ENCODE peak calls at places on chromosome 17, in four cellular contexts. R, B, N and K are unnamed samples.

GRCh38 chr17:64442550-64442971 is 6.4 kb upstream of the MILR1 start:
- DNase-seq in R (no peak), B (no peak), N (no peak), K (peak; percentile 55)

GRCh38 chr17:48100591-48101011 is 677 bp downstream of the CBX1 start:
- DNase-seq in R (peak; percentile 78), B (peak; percentile 54), N (peak; percentile 60), K (peak; percentile 79)

GRCh38 chr17:4893721-4894560 is 5.4 kb upstream of the C17orf107 start:
- DNase-seq in R (no peak), B (no peak), N (no peak), K (no peak)

GRCh38 chr17:35795007-35795870 is at the start of gene MMP28:
- DNase-seq in R (peak; percentile 81), B (no peak), N (peak; percentile 70), K (peak; percentile 52)

GRCh38 chr17:54972406-54973138 is 4.0 kb downstream of the STXBP4 start:
- DNase-seq in R (no peak), B (peak; percentile 61), N (no peak), K (no peak)

GRCh38 chr17:40751065-40751464 is 4.1 kb downstream of the KRT25 start:
- DNase-seq in R (no peak), B (no peak), N (no peak), K (no peak)

GRCh38 chr17:65346166-65346565 is 209.0 kb downstream of the RGS9 start:
- DNase-seq in R (no peak), B (no peak), N (no peak), K (no peak)

GRCh38 chr17:35588196-35588920 is 1.2 kb downstream of the AP2B1 start:
- DNase-seq in R (no peak), B (no peak), N (no peak), K (peak; percentile 93)

GRCh38 chr17:50184057-50184456 is 17.4 kb downstream of the COL1A1 start:
- DNase-seq in R (no peak), B (no peak), N (peak; percentile 33), K (no peak)

GRCh38 chr17:44408786-44409185 is 19.3 kb upstream of the ITGA2B start:
- DNase-seq in R (no peak), B (no peak), N (no peak), K (no peak)

GRCh38 chr17:59754547-59754946 is 47.1 kb downstream of the VMP1 start:
- DNase-seq in R (no peak), B (peak; percentile 95), N (peak; percentile 17), K (peak; percentile 86)

GRCh38 chr17:4708436-4708835 is 2.0 kb upstream of the ARRB2 start:
- DNase-seq in R (peak; percentile 64), B (peak; percentile 72), N (no peak), K (peak; percentile 60)

GRCh38 chr17:44219636-44220210 is at the start of gene UBTF:
- DNase-seq in R (peak; percentile 75), B (peak; percentile 51), N (peak; percentile 80), K (peak; percentile 78)

GRCh38 chr17:226773-227580 is 45.5 kb upstream of the DOC2B start:
- DNase-seq in R (no peak), B (no peak), N (no peak), K (no peak)

GRCh38 chr17:56694825-56695224 is 101.3 kb downstream of the NOG start:
- DNase-seq in R (no peak), B (no peak), N (no peak), K (no peak)

GRCh38 chr17:81256616-81257015 is 17.5 kb downstream of the NDUFAF8 start:
- DNase-seq in R (no peak), B (no peak), N (no peak), K (peak; percentile 47)

GRCh38 chr17:77881545-77881944 is 77.0 kb upstream of the TNRC6C start:
- DNase-seq in R (no peak), B (no peak), N (peak; percentile 58), K (no peak)
- TF ChIP-seq JUN in R (no peak), B (no peak), N (no peak), K (no peak)

DNA sequence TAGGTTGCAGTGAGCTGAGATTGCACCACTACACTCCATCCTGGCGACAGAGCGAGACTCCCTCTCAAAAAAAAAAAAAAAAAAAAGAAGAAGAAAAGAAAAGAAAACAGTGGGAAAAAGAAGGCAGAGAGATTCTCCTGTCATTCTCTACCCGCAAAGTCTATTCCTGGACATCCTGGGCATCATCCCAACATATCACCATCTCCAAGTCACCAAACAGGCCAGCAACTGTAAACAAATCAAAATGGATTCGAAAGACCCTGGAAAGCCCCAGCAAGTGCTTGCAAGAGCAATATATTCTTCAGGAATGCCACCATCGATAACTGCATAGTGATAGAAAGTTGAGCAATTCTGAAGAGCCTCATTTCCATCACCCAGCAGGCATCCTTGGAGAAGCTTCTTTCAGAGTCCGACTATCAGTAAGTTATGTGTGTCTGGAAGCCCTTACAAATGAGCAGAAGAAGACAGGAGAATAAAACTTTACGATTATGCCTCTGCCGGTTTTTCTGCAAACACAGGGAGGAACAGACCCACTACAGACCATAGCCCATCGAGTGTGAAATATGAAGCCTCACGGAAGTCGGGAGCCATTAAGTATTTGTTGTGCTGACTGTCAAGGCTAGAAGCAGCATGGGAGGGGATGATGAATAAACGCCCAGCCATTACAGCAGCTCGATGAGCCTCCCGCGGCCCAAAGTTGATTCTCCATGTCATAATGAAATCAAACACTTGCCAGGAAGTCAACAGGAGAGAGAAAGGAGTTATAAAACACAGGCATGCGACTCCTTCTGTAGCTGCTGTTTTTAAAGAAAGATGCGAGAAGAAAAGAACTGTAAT is 64.5 kb upstream of the SEC14L1 start:
- DNase-seq in R (no peak), B (no peak), N (no peak), K (no peak)
- TF ChIP-seq RNF2 in R (no peak), B (no peak), N (no peak), K (no peak)

GRCh38 chr17:9090641-9091096 is 69.4 kb downstream of the NTN1 start:
- DNase-seq in R (no peak), B (no peak), N (no peak), K (no peak)
- TF ChIP-seq USF2 in R (no peak), B (no peak), N (no peak), K (no peak)

GRCh38 chr17:67008101-67008500 is 36.3 kb upstream of the CACNG1 start:
- DNase-seq in R (no peak), B (no peak), N (no peak), K (no peak)

GRCh38 chr17:67007266-67007665 is 37.1 kb upstream of the CACNG1 start:
- DNase-seq in R (no peak), B (no peak), N (no peak), K (no peak)

GRCh38 chr17:67003231-67003630 is 38.7 kb downstream of the CACNG4 start:
- DNase-seq in R (no peak), B (no peak), N (peak; percentile 31), K (no peak)

GRCh38 chr17:67004191-67004590 is 39.7 kb downstream of the CACNG4 start:
- DNase-seq in R (no peak), B (no peak), N (no peak), K (no peak)
- TF ChIP-seq JUN in R (no peak), B (no peak), N (no peak), K (no peak)

DNA sequence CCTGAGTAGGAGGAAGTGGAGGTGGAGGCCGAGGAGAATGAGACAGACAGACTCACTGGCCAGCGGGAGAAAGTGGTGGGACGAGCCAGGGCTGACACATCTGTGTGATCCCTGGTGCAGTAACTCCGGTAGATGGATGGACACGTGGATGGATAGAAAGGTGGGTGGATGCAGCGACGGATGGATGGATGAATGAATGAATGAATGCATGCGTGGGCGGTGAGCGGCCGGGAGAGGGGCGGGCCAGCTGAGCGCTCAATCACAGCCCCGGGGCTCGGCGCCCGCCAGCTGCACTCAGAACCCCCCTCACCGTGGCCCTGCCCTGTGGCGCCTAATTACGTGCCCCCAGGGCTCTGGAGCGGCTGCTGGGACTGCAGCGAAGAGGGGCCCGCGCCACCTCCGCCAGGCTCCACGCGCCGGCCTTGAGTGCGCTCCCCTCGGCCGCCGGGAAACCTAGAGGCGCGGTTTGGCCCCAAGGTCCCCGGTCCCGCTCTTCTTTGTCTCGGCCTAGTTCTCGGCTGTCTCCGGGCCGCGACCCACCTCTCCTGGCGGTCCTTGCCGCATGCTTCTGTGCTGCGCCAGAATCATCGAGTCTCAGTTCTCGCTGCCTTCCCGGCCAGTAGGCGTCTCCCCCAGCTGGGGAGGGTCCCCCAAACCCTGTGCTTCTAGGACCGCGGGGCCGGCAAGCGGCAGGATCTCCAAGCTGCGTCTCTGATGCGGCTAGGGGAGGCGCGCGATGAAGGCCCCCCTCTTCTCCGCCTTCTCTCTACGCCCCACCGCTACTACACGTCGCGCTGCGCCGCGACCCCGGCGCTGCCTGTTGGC is 41.0 kb downstream of the RAI1 start:
- DNase-seq in R (peak; percentile 69), B (no peak), N (no peak), K (no peak)
- TF ChIP-seq RNF2 in R (no peak), B (no peak), N (no peak), K (no peak)

GRCh38 chr17:38914741-38915638 is 10.4 kb upstream of the LASP1NB start:
- DNase-seq in R (no peak), B (peak; percentile 93), N (peak; percentile 36), K (peak; percentile 51)
- TF ChIP-seq USF2 in R (no peak), B (no peak), N (no peak), K (no peak)

GRCh38 chr17:17823433-17824118 is 13.2 kb downstream of the SREBF1 start:
- DNase-seq in R (peak; percentile 93), B (peak; percentile 81), N (peak; percentile 94), K (peak; percentile 98)
- TF ChIP-seq JUN in R (no peak), B (no peak), N (no peak), K (no peak)

DNA sequence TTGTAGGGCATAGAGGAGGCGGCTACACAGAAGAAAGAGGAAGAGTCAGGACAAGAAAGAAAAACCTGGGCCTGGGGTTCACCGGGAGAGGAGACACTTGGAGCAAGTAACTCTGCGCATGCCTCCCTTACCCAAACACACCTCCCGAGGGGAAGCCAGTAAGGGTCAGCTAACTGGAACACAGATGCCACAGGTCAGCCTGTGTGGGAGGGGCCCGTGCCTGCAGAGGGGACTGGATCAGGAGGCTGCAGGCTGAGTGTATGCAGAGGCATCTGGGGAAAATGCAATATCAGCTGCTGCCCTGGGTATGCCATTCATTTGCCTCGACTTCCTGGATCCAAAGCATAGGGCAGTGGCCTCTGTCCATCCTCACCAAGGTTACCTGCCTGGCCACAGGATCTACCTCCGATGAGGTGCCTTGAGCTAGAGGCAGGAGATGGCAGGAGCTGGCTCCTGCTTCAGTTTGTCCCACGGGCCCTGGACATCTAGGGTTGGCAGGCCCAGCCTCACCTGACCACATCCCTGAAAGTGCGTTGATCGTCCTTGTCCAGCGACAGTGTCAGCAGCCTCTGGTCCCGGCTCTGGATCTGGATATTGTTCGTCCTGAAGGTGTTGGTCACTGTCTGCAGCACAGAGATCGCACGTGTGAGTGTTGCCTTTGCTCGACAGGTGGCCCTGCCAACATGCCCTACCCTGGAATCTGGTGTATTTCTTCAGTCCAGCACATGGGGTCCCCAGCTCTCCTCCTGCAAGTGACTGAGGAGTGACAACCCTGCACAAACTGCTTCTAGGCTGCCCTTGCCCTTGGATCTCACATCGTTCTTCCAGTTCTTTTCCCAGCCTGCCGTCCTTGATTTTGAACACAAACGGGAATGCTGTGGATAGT is 4.6 kb upstream of the MFSD6L start:
- DNase-seq in R (peak; percentile 50), B (peak; percentile 31), N (no peak), K (no peak)
- TF ChIP-seq RNF2 in R (no peak), B (no peak), N (no peak), K (no peak)